ENCODE peak calls at places on chromosomes 5 and 9, in six cellular contexts. One of them, this sample, is unnamed.

GRCh38 chr9:133715866-133716563 is 22.1 kb downstream of the SARDH start:
- DNase-seq in sciatic nerve: peak; percentile 65
- DNase-seq in NCI-H1105: no peak
- DNase-seq in T-cell: no peak
- DNase-seq in WTC11: peak; percentile 61
- DNase-seq in iris pigment epithelial cell: no peak
- DNase-seq in this sample: peak; percentile 82

GRCh38 chr9:136750526-136750925 is 2.2 kb upstream of the LCN6 start:
- DNase-seq in sciatic nerve: no peak
- DNase-seq in NCI-H1105: no peak
- DNase-seq in T-cell: no peak
- DNase-seq in WTC11: no peak
- DNase-seq in iris pigment epithelial cell: peak; percentile 53
- DNase-seq in this sample: no peak

GRCh38 chr5:171534009-171534895 is 114.8 kb downstream of the FGF18 start:
- DNase-seq in sciatic nerve: no peak
- DNase-seq in NCI-H1105: no peak
- DNase-seq in T-cell: no peak
- DNase-seq in WTC11: no peak
- DNase-seq in iris pigment epithelial cell: no peak
- DNase-seq in this sample: no peak

GRCh38 chr9:14813336-14814020 is 90.9 kb upstream of the CER1 start:
- DNase-seq in sciatic nerve: no peak
- DNase-seq in NCI-H1105: no peak
- DNase-seq in T-cell: no peak
- DNase-seq in WTC11: no peak
- DNase-seq in iris pigment epithelial cell: peak; percentile 62
- DNase-seq in this sample: no peak

GRCh38 chr9:87599901-87600610 is 102.4 kb downstream of the DAPK1 start:
- DNase-seq in sciatic nerve: no peak
- DNase-seq in NCI-H1105: no peak
- DNase-seq in T-cell: no peak
- DNase-seq in WTC11: no peak
- DNase-seq in iris pigment epithelial cell: peak; percentile 94
- DNase-seq in this sample: no peak

GRCh38 chr9:13552606-13553215 is 273.2 kb upstream of the MPDZ start:
- DNase-seq in sciatic nerve: no peak
- DNase-seq in NCI-H1105: peak; percentile 63
- DNase-seq in T-cell: no peak
- DNase-seq in WTC11: no peak
- DNase-seq in iris pigment epithelial cell: no peak
- DNase-seq in this sample: no peak

GRCh38 chr5:96614110-96614691 is 48.0 kb upstream of the CAST start:
- DNase-seq in sciatic nerve: peak; percentile 65
- DNase-seq in NCI-H1105: peak; percentile 24
- DNase-seq in T-cell: peak; percentile 7
- DNase-seq in WTC11: peak; percentile 43
- DNase-seq in iris pigment epithelial cell: peak; percentile 95
- DNase-seq in this sample: no peak

GRCh38 chr5:113390224-113390623 is 44.6 kb downstream of the TSSK1B start:
- DNase-seq in sciatic nerve: no peak
- DNase-seq in NCI-H1105: no peak
- DNase-seq in T-cell: no peak
- DNase-seq in WTC11: no peak
- DNase-seq in iris pigment epithelial cell: no peak
- DNase-seq in this sample: no peak

GRCh38 chr5:135862744-135863143 is 28.3 kb downstream of the SLC25A48 start:
- DNase-seq in sciatic nerve: no peak
- DNase-seq in NCI-H1105: no peak
- DNase-seq in T-cell: no peak
- DNase-seq in WTC11: no peak
- DNase-seq in iris pigment epithelial cell: no peak
- DNase-seq in this sample: no peak

GRCh38 chr5:135120951-135121350 is 86.9 kb upstream of the PITX1 start:
- DNase-seq in sciatic nerve: no peak
- DNase-seq in NCI-H1105: no peak
- DNase-seq in T-cell: no peak
- DNase-seq in WTC11: peak; percentile 57
- DNase-seq in iris pigment epithelial cell: no peak
- DNase-seq in this sample: peak; percentile 74

GRCh38 chr5:166188482-166188881 is 2103.0 kb upstream of the WWC1 start:
- DNase-seq in sciatic nerve: no peak
- DNase-seq in NCI-H1105: no peak
- DNase-seq in T-cell: no peak
- DNase-seq in WTC11: no peak
- DNase-seq in iris pigment epithelial cell: no peak
- DNase-seq in this sample: no peak

GRCh38 chr5:168438349-168438748 is 47.9 kb upstream of the RARS1 start:
- DNase-seq in sciatic nerve: no peak
- DNase-seq in NCI-H1105: no peak
- DNase-seq in T-cell: no peak
- DNase-seq in WTC11: no peak
- DNase-seq in iris pigment epithelial cell: peak; percentile 16
- DNase-seq in this sample: no peak

GRCh38 chr9:33273266-33273971 is 8.6 kb downstream of the CHMP5 start:
- DNase-seq in sciatic nerve: no peak
- DNase-seq in NCI-H1105: no peak
- DNase-seq in T-cell: no peak
- DNase-seq in WTC11: no peak
- DNase-seq in iris pigment epithelial cell: peak; percentile 18
- DNase-seq in this sample: no peak

GRCh38 chr5:683619-684481 is 9.3 kb downstream of the TPPP start:
- DNase-seq in sciatic nerve: no peak
- DNase-seq in NCI-H1105: no peak
- DNase-seq in T-cell: no peak
- DNase-seq in WTC11: no peak
- DNase-seq in iris pigment epithelial cell: no peak
- DNase-seq in this sample: peak; percentile 82

GRCh38 chr5:62653864-62654575 is 75.4 kb downstream of the LRRC70 start:
- DNase-seq in sciatic nerve: no peak
- DNase-seq in NCI-H1105: no peak
- DNase-seq in T-cell: no peak
- DNase-seq in WTC11: no peak
- DNase-seq in iris pigment epithelial cell: no peak
- DNase-seq in this sample: no peak

GRCh38 chr5:10619649-10620048 is 55.8 kb downstream of the ANKRD33B start:
- DNase-seq in sciatic nerve: no peak
- DNase-seq in NCI-H1105: no peak
- DNase-seq in T-cell: no peak
- DNase-seq in WTC11: no peak
- DNase-seq in iris pigment epithelial cell: no peak
- DNase-seq in this sample: no peak

GRCh38 chr5:62208218-62208852 is 97.7 kb upstream of the KIF2A start:
- DNase-seq in sciatic nerve: no peak
- DNase-seq in NCI-H1105: no peak
- DNase-seq in T-cell: no peak
- DNase-seq in WTC11: no peak
- DNase-seq in iris pigment epithelial cell: no peak
- DNase-seq in this sample: no peak

GRCh38 chr9:22446950-22447606 is 454 bp downstream of the DMRTA1 start:
- DNase-seq in sciatic nerve: peak; percentile 63
- DNase-seq in NCI-H1105: peak; percentile 64
- DNase-seq in T-cell: no peak
- DNase-seq in WTC11: peak; percentile 69
- DNase-seq in iris pigment epithelial cell: peak; percentile 44
- DNase-seq in this sample: peak; percentile 80

GRCh38 chr9:20043035-20043434 is 254.2 kb upstream of the SLC24A2 start:
- DNase-seq in sciatic nerve: no peak
- DNase-seq in NCI-H1105: no peak
- DNase-seq in T-cell: no peak
- DNase-seq in WTC11: no peak
- DNase-seq in iris pigment epithelial cell: no peak
- DNase-seq in this sample: no peak